ENCODE peak calls at places on chromosomes 6 and 20, in eight cellular contexts. N is B cell, E is cardiac muscle cell, T is breast epithelium, S is upper lobe of right lung, X is fibroblast of mammary gland, R is prostate gland, F is foreskin fibroblast. M is an unnamed sample.

GRCh38 chr6:13908955-13909381 is 15.8 kb upstream of the RNF182 start:
- DNase-seq in N (peak), E (peak), T (no peak), S (no peak), X (peak), R (peak), F (peak), M (peak)

GRCh38 chr20:46088409-46089075 is 1.2 kb downstream of the NCOA5 start:
- DNase-seq in N (no peak), E (no peak), T (no peak), S (no peak), X (peak), R (no peak), F (no peak), M (no peak)

GRCh38 chr6:39214846-39215639 is 14.2 kb downstream of the KCNK5 start:
- DNase-seq in N (no peak), E (no peak), T (no peak), S (no peak), X (no peak), R (peak), F (no peak), M (no peak)

GRCh38 chr6:3277251-3277650 is 18.5 kb downstream of the PSMG4 start:
- DNase-seq in N (no peak), E (no peak), T (no peak), S (no peak), X (no peak), R (no peak), F (peak), M (no peak)

GRCh38 chr6:9766240-9766915 is 648.5 kb downstream of the TFAP2A start:
- DNase-seq in N (no peak), E (no peak), T (no peak), S (no peak), X (peak), R (no peak), F (peak), M (peak)

GRCh38 chr20:1321654-1321939 is 7.3 kb downstream of the SDCBP2 start:
- DNase-seq in N (no peak), E (no peak), T (no peak), S (no peak), X (no peak), R (no peak), F (no peak), M (no peak)

GRCh38 chr20:60255866-60256265 is 297.6 kb downstream of the CDH26 start:
- DNase-seq in N (no peak), E (no peak), T (no peak), S (no peak), X (peak), R (no peak), F (peak), M (no peak)

GRCh38 chr6:167842457-167842856 is 15.7 kb downstream of the AFDN start:
- DNase-seq in N (no peak), E (no peak), T (no peak), S (no peak), X (no peak), R (no peak), F (no peak), M (no peak)

GRCh38 chr6:118377711-118378414 is 170.2 kb upstream of the PLN start:
- DNase-seq in N (no peak), E (no peak), T (no peak), S (peak), X (no peak), R (no peak), F (no peak), M (no peak)

GRCh38 chr6:139776051-139776450 is 401.6 kb upstream of the CITED2 start:
- DNase-seq in N (no peak), E (peak), T (no peak), S (no peak), X (no peak), R (no peak), F (no peak), M (no peak)

GRCh38 chr6:98566126-98566525 is 268.2 kb upstream of the POU3F2 start:
- DNase-seq in N (no peak), E (no peak), T (no peak), S (no peak), X (no peak), R (no peak), F (no peak), M (no peak)

GRCh38 chr6:158698876-158699440 is 49.1 kb downstream of the SYTL3 start:
- DNase-seq in N (no peak), E (no peak), T (no peak), S (peak), X (peak), R (no peak), F (no peak), M (no peak)
- TF ChIP-seq CTCF in N (no peak), E (no peak), T (no peak), S (no peak), X (no peak), R (no peak), F (no peak), M (no peak)

DNA sequence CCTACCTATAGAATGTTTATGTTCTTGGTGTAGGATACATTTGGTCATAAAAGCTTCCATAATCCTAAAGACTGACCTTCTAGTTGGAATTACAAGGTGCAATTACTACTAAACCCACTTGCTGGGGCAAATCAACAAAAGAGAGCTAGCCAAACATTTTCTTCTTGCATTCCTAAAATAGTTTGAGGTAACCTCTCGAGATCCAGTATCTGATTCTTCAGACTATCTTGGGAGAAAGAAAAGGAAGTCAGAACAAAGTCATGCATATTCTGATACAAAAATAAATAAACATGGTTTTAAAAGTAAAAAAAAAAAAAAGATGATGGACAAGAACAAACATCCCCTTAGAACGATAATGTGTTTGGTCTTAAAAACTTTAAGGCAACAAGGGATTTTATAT is 294.2 kb upstream of the RSPO3 start:
- DNase-seq in N (no peak), E (no peak), T (no peak), S (no peak), X (no peak), R (no peak), F (no peak), M (no peak)
- TF ChIP-seq CTCF in N (no peak), E (no peak), T (no peak), S (no peak), X (no peak), R (no peak), F (no peak), M (no peak)

GRCh38 chr6:71349395-71349794 is 60.8 kb downstream of the OGFRL1 start:
- DNase-seq in N (no peak), E (peak), T (no peak), S (no peak), X (peak), R (no peak), F (no peak), M (no peak)
- TF ChIP-seq CTCF in N (peak), E (peak), T (peak), S (peak), X (peak), R (peak), F (peak), M (peak)

GRCh38 chr6:1589208-1589607 is 20.5 kb upstream of the FOXC1 start:
- DNase-seq in N (no peak), E (no peak), T (no peak), S (no peak), X (no peak), R (no peak), F (no peak), M (no peak)
- TF ChIP-seq CTCF in N (no peak), E (no peak), T (no peak), S (no peak), X (no peak), R (no peak), F (no peak), M (no peak)

M was measured in AG09319.